ENCODE peak calls at places on chromosomes 3 and 15, in ten cellular contexts. R is thoracic aorta; J is H1; N is dorsolateral prefrontal cortex; F is CD8-positive, alpha-beta T cell; D is pancreas; O is cardiac muscle cell; H is aorta; P is CD4-positive, alpha-beta T cell; S is lower lobe of right lung. Q is an unnamed sample.

GRCh38 chr3:198093082-198093679 is 133.2 kb downstream of the LMLN start:
- DNase-seq in R (no peak), J (no peak), N (no peak), F (no peak), D (no peak), O (no peak), H (no peak), P (no peak), S (no peak), Q (no peak)

GRCh38 chr3:11195201-11195600 is 40.9 kb downstream of the HRH1 start:
- DNase-seq in R (no peak), J (no peak), N (no peak), F (no peak), D (no peak), O (no peak), H (peak; percentile 31), P (no peak), S (no peak), Q (no peak)

GRCh38 chr3:193030276-193030675 is 112.6 kb upstream of the MB21D2 start:
- DNase-seq in R (no peak), J (no peak), N (no peak), F (no peak), D (no peak), O (peak; percentile 57), H (no peak), P (no peak), S (no peak), Q (no peak)

GRCh38 chr3:197692641-197693040 is 44.1 kb downstream of the RUBCN start:
- DNase-seq in R (no peak), J (no peak), N (no peak), F (no peak), D (no peak), O (peak; percentile 76), H (no peak), P (no peak), S (no peak), Q (no peak)

GRCh38 chr15:68418611-68419161 is 13.3 kb downstream of the ITGA11 start:
- DNase-seq in R (no peak), J (no peak), N (no peak), F (no peak), D (no peak), O (peak; percentile 86), H (no peak), P (no peak), S (no peak), Q (no peak)

GRCh38 chr3:65033577-65033976 is 345.8 kb upstream of the ADAMTS9 start:
- DNase-seq in R (no peak), J (no peak), N (no peak), F (no peak), D (no peak), O (no peak), H (no peak), P (no peak), S (no peak), Q (no peak)

GRCh38 chr3:149506540-149506939 is 32.0 kb downstream of the TM4SF4 start:
- DNase-seq in R (no peak), J (no peak), N (no peak), F (no peak), D (no peak), O (no peak), H (no peak), P (no peak), S (no peak), Q (no peak)

GRCh38 chr15:25481208-25481862 is 42.5 kb upstream of the UBE3A start:
- DNase-seq in R (no peak), J (peak; percentile 65), N (no peak), F (no peak), D (no peak), O (no peak), H (no peak), P (no peak), S (no peak), Q (no peak)

GRCh38 chr3:154728285-154728684 is 298.3 kb upstream of the GPR149 start:
- DNase-seq in R (no peak), J (no peak), N (no peak), F (no peak), D (no peak), O (no peak), H (no peak), P (no peak), S (no peak), Q (no peak)

GRCh38 chr3:81955908-81956307 is 194.5 kb upstream of the GBE1 start:
- DNase-seq in R (no peak), J (no peak), N (no peak), F (no peak), D (no peak), O (peak; percentile 1), H (no peak), P (no peak), S (no peak), Q (no peak)

GRCh38 chr15:90762109-90762508 is 45.0 kb downstream of the BLM start:
- DNase-seq in R (peak; percentile 53), J (no peak), N (no peak), F (no peak), D (no peak), O (peak; percentile 73), H (peak; percentile 74), P (no peak), S (peak; percentile 87), Q (no peak)

GRCh38 chr15:93235926-93236781 is 147.1 kb upstream of the RGMA start:
- DNase-seq in R (no peak), J (no peak), N (no peak), F (no peak), D (no peak), O (no peak), H (no peak), P (no peak), S (peak; percentile 82), Q (no peak)

GRCh38 chr3:13204177-13204581 is 130.9 kb upstream of the IQSEC1 start:
- DNase-seq in R (no peak), J (no peak), N (no peak), F (no peak), D (no peak), O (no peak), H (peak; percentile 74), P (no peak), S (peak; percentile 43), Q (no peak)

GRCh38 chr3:169354774-169355501 is 308.6 kb downstream of the MECOM start:
- DNase-seq in R (no peak), J (no peak), N (no peak), F (no peak), D (no peak), O (no peak), H (no peak), P (no peak), S (no peak), Q (no peak)
- H3K27ac ChIP-seq in R (no peak overlapping the region), J (no peak overlapping the region), N (no peak overlapping the region), F (no peak overlapping the region), D (no peak overlapping the region), O (peak overlapping the region; percentile 69), H (no peak overlapping the region), P (no peak overlapping the region), S (no peak overlapping the region), Q (no peak overlapping the region)

DNA sequence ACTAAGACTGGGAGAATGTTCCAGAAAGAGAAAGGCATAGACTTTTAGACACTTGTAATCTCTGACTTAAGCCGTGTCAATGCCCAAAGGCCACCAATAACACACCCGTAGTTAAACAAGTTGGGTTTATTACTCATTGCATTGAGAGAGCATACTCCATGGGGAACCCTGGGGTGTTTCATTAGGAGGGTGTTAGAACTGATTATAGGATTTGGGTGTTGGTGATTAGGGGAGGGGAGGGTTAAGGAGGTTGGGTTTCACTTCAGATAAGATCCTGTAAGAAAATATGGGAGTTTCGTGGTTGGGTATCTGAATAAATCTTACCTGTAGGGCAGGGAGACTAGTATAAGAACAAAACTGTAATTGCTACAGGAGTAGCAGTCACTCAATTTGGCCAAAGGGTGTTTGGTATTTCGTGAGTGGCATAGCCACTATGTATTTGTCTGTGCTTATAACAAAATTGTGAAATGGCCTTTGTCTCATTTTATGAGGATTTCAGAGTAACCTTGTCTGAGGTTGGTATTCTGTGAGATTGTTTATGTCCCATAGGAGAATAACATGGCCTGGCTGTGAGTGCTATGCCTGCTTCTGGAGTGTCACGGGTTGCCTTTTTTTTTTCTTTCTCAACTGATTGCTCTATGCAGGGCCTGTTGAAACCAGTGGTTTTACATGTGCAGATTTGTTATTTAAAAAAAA is 2.9 kb downstream of the HACD3 start:
- DNase-seq in R (no peak), J (no peak), N (no peak), F (no peak), D (no peak), O (no peak), H (no peak), P (no peak), S (no peak), Q (no peak)
- H3K27ac ChIP-seq in R (no peak overlapping the region), J (no peak overlapping the region), N (no peak overlapping the region), F (no peak overlapping the region), D (no peak overlapping the region), O (peak overlapping the region; percentile 42), H (no peak overlapping the region), P (no peak overlapping the region), S (no peak overlapping the region), Q (no peak overlapping the region)

GRCh38 chr3:101898752-101899169 is 49.4 kb downstream of the NFKBIZ start:
- DNase-seq in R (no peak), J (no peak), N (no peak), F (no peak), D (no peak), O (no peak), H (no peak), P (no peak), S (no peak), Q (no peak)

GRCh38 chr3:101900316-101900715 is 51.0 kb downstream of the NFKBIZ start:
- DNase-seq in R (no peak), J (no peak), N (no peak), F (no peak), D (no peak), O (no peak), H (no peak), P (no peak), S (no peak), Q (no peak)

GRCh38 chr3:101900736-101901135 is 51.4 kb downstream of the NFKBIZ start:
- DNase-seq in R (no peak), J (no peak), N (no peak), F (no peak), D (no peak), O (no peak), H (no peak), P (no peak), S (no peak), Q (no peak)

GRCh38 chr3:101902041-101902440 is 52.7 kb downstream of the NFKBIZ start:
- DNase-seq in R (no peak), J (no peak), N (no peak), F (no peak), D (no peak), O (peak; percentile 88), H (no peak), P (no peak), S (no peak), Q (no peak)

DNA sequence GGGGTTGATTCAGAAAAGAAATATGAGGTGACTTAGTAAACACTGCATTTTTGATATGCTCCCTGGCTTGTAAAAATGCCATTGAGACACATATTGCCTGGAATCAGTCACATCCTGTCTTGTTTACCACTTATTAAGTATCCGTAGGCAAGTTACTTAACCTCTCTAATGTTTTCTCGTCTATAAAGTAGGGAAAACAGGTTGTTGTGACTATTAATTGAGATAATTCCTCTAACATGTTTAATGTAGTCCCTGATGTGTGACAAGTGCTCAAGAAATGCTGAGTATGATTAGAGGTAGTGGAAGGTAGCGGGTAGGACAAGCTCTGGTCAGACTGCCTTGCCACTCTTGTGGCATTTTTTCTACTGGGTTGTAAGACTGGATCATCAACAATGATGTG is 54.1 kb downstream of the NFKBIZ start:
- DNase-seq in R (no peak), J (no peak), N (no peak), F (no peak), D (no peak), O (peak; percentile 15), H (no peak), P (no peak), S (no peak), Q (no peak)
- H3K27ac ChIP-seq in R (no peak overlapping the region), J (no peak overlapping the region), N (no peak overlapping the region), F (no peak overlapping the region), D (no peak overlapping the region), O (no peak overlapping the region), H (no peak overlapping the region), P (no peak overlapping the region), S (no peak overlapping the region), Q (no peak overlapping the region)

GRCh38 chr15:63942486-63943365 is 103.6 kb downstream of the DAPK2 start:
- DNase-seq in R (no peak), J (no peak), N (no peak), F (no peak), D (no peak), O (no peak), H (peak; percentile 16), P (no peak), S (no peak), Q (no peak)
- H3K27ac ChIP-seq in R (no peak overlapping the region), J (no peak overlapping the region), N (no peak overlapping the region), F (no peak overlapping the region), D (no peak overlapping the region), O (no peak overlapping the region), H (no peak overlapping the region), P (no peak overlapping the region), S (no peak overlapping the region), Q (no peak overlapping the region)